ENCODE peak calls at places on chromosomes 11 and 22, in five cellular contexts. One of them, this sample, is unnamed.

GRCh38 chr11:10390375-10390774 is 64.7 kb upstream of the AMPD3 start:
- DNase-seq in body of pancreas: no peak
- DNase-seq in stomach: no peak
- DNase-seq in heart right ventricle: no peak
- DNase-seq in endodermal cell: no peak
- DNase-seq in this sample: no peak

GRCh38 chr22:43203471-43203981 is 16.6 kb upstream of the TTLL12 start:
- DNase-seq in heart right ventricle: no peak
- DNase-seq in stomach: no peak
- DNase-seq in body of pancreas: no peak
- DNase-seq in endodermal cell: peak; percentile 93
- DNase-seq in this sample: no peak

GRCh38 chr11:47108214-47108613 is 68.5 kb downstream of the ARFGAP2 start:
- DNase-seq in body of pancreas: no peak
- DNase-seq in endodermal cell: no peak
- DNase-seq in heart right ventricle: no peak
- DNase-seq in stomach: no peak
- DNase-seq in this sample: no peak

GRCh38 chr11:67308031-67308866 is 4.9 kb downstream of the SSH3 start:
- DNase-seq in body of pancreas: no peak
- DNase-seq in heart right ventricle: no peak
- DNase-seq in stomach: peak; percentile 17
- DNase-seq in endodermal cell: peak; percentile 22
- DNase-seq in this sample: no peak

GRCh38 chr11:15113381-15113780 is 1.3 kb upstream of the INSC start:
- DNase-seq in stomach: no peak
- DNase-seq in body of pancreas: no peak
- DNase-seq in heart right ventricle: no peak
- DNase-seq in endodermal cell: no peak
- DNase-seq in this sample: no peak

GRCh38 chr11:62169448-62169847 is 20.6 kb upstream of the SCGB1D1 start:
- DNase-seq in heart right ventricle: no peak
- DNase-seq in body of pancreas: no peak
- DNase-seq in stomach: no peak
- DNase-seq in endodermal cell: no peak
- DNase-seq in this sample: no peak

GRCh38 chr11:87173185-87174039 is 135.7 kb downstream of the TMEM135 start:
- DNase-seq in body of pancreas: no peak
- DNase-seq in stomach: no peak
- DNase-seq in endodermal cell: no peak
- DNase-seq in heart right ventricle: no peak
- DNase-seq in this sample: no peak

GRCh38 chr11:70755410-70756158 is 357.3 kb downstream of the CTTN start:
- DNase-seq in stomach: peak; percentile 85
- DNase-seq in body of pancreas: peak; percentile 72
- DNase-seq in endodermal cell: peak; percentile 95
- DNase-seq in heart right ventricle: peak; percentile 73
- DNase-seq in this sample: peak; percentile 21

GRCh38 chr11:11608783-11609232 is 13.0 kb downstream of the GALNT18 start:
- DNase-seq in body of pancreas: no peak
- DNase-seq in stomach: no peak
- DNase-seq in endodermal cell: no peak
- DNase-seq in heart right ventricle: no peak
- DNase-seq in this sample: no peak

DNA sequence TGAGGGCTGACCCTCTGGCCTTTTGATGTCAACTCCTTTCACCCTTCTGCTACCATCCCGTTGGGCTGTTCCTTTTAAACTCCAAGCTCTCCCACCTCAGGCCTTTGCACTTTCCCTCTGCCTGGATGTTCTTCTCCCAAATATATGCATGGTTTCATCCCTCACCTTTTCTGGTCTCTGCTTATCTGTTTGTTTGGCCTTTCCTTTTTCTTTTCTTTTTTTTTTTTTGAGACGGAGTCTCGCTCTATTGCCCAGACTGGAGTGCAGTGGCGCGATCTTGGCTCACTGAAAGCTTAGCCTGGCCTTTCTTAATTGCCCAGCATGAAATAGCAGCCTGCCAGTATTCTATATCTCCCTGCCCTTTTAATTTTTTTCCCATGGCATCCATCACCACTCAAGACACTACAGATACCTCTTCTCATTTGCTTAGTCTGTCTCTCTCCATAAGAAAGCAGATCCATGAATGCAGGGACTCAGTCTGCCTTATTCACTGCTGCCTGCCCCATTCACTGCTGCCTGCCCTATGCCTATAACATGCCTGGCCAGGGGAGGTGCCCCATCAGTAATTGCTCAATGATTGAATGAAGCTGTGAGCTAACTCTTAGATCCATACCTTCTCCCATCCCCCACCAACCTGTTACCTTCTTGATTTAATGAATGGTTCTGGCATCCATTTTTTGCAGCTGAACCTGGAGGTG is 58.4 kb upstream of the CLTCL1 start:
- DNase-seq in body of pancreas: no peak
- DNase-seq in stomach: no peak
- DNase-seq in heart right ventricle: no peak
- DNase-seq in endodermal cell: no peak
- DNase-seq in this sample: no peak
- H3K36me3 ChIP-seq in body of pancreas: peaks cover 5% of the 10 kb centered on the region
- H3K36me3 ChIP-seq in stomach: peaks cover 100% of the 10 kb centered on the region
- H3K36me3 ChIP-seq in heart right ventricle: peaks cover 100% of the 10 kb centered on the region
- H3K36me3 ChIP-seq in endodermal cell: peaks cover 84% of the 10 kb centered on the region
- H3K36me3 ChIP-seq in this sample: no peaks in the 10 kb centered on the region

GRCh38 chr11:1883342-1884122 is 8.2 kb downstream of the PRR33 start:
- DNase-seq in heart right ventricle: no peak
- DNase-seq in stomach: no peak
- DNase-seq in body of pancreas: no peak
- DNase-seq in endodermal cell: no peak
- DNase-seq in this sample: no peak

GRCh38 chr11:1880746-1881441 is 10.8 kb downstream of the PRR33 start:
- DNase-seq in stomach: no peak
- DNase-seq in body of pancreas: no peak
- DNase-seq in heart right ventricle: no peak
- DNase-seq in endodermal cell: no peak
- DNase-seq in this sample: peak; percentile 14

GRCh38 chr11:1881442-1882264 is 10.0 kb downstream of the PRR33 start:
- DNase-seq in heart right ventricle: peak; percentile 78
- DNase-seq in endodermal cell: no peak
- DNase-seq in stomach: no peak
- DNase-seq in body of pancreas: no peak
- DNase-seq in this sample: peak; percentile 45

GRCh38 chr11:1884123-1884415 is 7.6 kb downstream of the PRR33 start:
- DNase-seq in heart right ventricle: no peak
- DNase-seq in body of pancreas: no peak
- DNase-seq in stomach: no peak
- DNase-seq in endodermal cell: no peak
- DNase-seq in this sample: peak; percentile 13

DNA sequence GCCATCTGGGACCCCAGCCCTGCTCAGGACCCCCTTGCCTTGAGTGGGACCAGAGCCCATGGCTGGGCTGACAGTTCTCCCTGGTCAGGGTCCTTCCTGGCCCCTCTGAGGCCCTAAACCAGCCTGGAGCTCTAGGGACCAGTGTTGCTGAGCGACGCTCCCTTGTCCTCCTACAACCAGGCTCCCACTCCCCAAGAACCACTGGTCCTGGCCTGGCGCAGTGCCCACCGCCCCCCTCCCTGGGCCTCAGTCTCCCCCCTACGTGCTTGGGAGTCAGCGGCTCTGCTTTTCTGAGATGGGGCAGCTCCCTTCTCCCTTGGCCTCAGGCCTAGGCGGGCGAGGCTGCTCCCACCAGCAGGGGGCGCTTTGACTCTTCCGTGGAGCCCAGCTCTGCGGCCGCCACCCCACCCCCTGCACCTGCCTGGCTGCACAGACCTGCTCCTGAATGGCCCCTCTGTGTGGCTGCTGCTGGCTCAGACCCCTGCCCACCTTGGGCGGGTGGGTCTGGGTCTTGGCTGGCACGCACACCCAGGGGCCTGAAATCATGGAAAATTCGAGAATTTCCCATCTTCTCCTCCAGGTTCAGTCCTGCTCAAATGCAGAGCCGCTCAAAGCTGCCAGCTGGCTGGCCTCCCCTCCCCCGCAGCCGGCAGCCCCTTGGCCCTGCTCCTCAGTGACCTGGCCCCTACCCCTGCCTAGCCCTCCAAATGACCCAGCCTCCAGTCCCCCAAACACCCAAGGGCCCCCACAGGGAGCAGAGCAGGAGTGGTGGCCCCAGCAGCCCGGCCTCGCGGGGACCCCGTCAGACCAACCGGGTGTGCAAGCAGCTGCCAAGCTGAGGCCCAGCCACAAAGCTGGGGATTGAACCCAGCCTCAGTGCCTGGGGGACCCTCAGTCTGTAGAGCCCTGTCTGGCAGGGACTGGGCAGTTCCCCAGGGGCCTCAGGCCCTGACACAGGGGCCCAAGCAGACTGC is 9.1 kb downstream of the PRR33 start:
- DNase-seq in stomach: peak; percentile 82
- DNase-seq in endodermal cell: peak; percentile 96
- DNase-seq in body of pancreas: peak; percentile 88
- DNase-seq in heart right ventricle: peak; percentile 86
- DNase-seq in this sample: peak; percentile 79
- H3K4me3 ChIP-seq in stomach: no peak overlapping the region
- H3K4me3 ChIP-seq in endodermal cell: no peak overlapping the region
- H3K4me3 ChIP-seq in body of pancreas: no peak overlapping the region
- H3K4me3 ChIP-seq in heart right ventricle: no peak overlapping the region
- H3K4me3 ChIP-seq in this sample: no peak overlapping the region

DNA sequence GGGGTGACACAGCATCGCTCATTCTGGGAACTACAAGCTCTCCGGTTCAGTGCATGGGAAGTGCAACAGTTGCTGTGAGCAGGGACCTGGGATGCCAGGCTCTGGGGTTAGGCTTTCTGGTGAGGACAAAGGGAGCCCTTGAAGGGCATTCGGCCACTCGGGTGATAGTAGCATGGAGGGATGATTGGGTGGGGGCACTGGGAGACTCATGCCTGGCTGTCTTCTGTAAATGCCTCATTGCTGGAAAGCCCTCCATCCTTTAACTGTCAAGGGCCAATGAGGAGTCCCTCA is 9.9 kb downstream of the OAF start:
- DNase-seq in body of pancreas: no peak
- DNase-seq in stomach: no peak
- DNase-seq in heart right ventricle: no peak
- DNase-seq in endodermal cell: no peak
- DNase-seq in this sample: no peak
- H3K27ac ChIP-seq in body of pancreas: peak overlapping the region; percentile 24
- H3K27ac ChIP-seq in stomach: peak overlapping the region; percentile 68
- H3K27ac ChIP-seq in heart right ventricle: no peak overlapping the region
- H3K27ac ChIP-seq in endodermal cell: no peak overlapping the region
- H3K27ac ChIP-seq in this sample: peak overlapping the region; percentile 70

DNA sequence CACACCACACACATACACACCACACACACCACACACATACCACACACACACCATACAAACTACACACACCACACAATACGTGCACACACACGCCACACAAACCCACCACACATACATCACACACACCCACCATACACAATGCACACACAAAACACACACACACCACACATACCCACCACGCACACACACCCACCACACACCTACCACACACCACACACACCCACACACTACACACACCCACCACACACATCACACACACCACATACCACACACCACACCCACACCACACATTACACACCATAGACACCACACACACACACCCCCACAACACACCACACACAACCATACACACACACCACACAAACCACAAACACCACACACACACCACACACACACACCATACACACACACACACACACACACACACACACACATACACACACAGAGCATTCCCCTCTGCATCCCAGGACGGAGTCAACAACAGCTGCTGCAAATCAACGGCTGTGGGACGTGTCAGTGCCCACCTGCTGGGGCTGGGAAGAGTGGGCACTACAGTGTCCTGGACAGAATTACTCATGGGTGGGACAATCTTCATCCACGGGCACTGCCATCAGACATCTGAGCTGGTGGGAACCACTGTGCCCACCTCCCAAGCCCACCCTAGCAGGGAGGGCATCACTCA is 8.5 kb downstream of the TP53I11 start:
- DNase-seq in stomach: no peak
- DNase-seq in body of pancreas: no peak
- DNase-seq in endodermal cell: no peak
- DNase-seq in heart right ventricle: no peak
- DNase-seq in this sample: no peak
- H3K36me3 ChIP-seq in stomach: peaks cover 12% of the 10 kb centered on the region
- H3K36me3 ChIP-seq in body of pancreas: no peaks in the 10 kb centered on the region
- H3K36me3 ChIP-seq in endodermal cell: peaks cover 61% of the 10 kb centered on the region
- H3K36me3 ChIP-seq in heart right ventricle: peaks cover 21% of the 10 kb centered on the region
- H3K36me3 ChIP-seq in this sample: no peaks in the 10 kb centered on the region

GRCh38 chr11:113475160-113475761 is at the start of gene DRD2:
- DNase-seq in heart right ventricle: no peak
- DNase-seq in body of pancreas: peak; percentile 16
- DNase-seq in stomach: no peak
- DNase-seq in endodermal cell: peak; percentile 80
- DNase-seq in this sample: no peak
- H3K4me3 ChIP-seq in heart right ventricle: no peak within 1 kb of the TSS
- H3K4me3 ChIP-seq in body of pancreas: no peak within 1 kb of the TSS
- H3K4me3 ChIP-seq in stomach: peak within 1 kb of the TSS; percentile 18
- H3K4me3 ChIP-seq in endodermal cell: peak within 1 kb of the TSS; percentile 68
- H3K4me3 ChIP-seq in this sample: peak within 1 kb of the TSS; percentile 13

This sample was measured in uterus.